ENCODE peak calls at places on chromosomes 16 and 17, in seven cellular contexts. One of them, this sample, is unnamed.

GRCh38 chr16:72848045-72848410 is 199.9 kb downstream of the ZFHX3 start:
- DNase-seq in K562: no peak
- DNase-seq in H1: no peak
- DNase-seq in HCT116: no peak
- DNase-seq in SK-N-SH: no peak
- DNase-seq in endothelial cell of umbilical vein: no peak
- DNase-seq in GM12878: no peak
- DNase-seq in this sample: no peak

GRCh38 chr17:50051606-50052005 is 4.3 kb upstream of the ITGA3 start:
- DNase-seq in GM12878: no peak
- DNase-seq in K562: no peak
- DNase-seq in HCT116: no peak
- DNase-seq in H1: no peak
- DNase-seq in SK-N-SH: no peak
- DNase-seq in endothelial cell of umbilical vein: no peak
- DNase-seq in this sample: no peak

GRCh38 chr16:77812856-77813523 is 24.6 kb downstream of the VAT1L start:
- DNase-seq in endothelial cell of umbilical vein: no peak
- DNase-seq in K562: no peak
- DNase-seq in GM12878: no peak
- DNase-seq in HCT116: no peak
- DNase-seq in SK-N-SH: no peak
- DNase-seq in H1: no peak
- DNase-seq in this sample: no peak

GRCh38 chr17:71338396-71338795 is 782.4 kb upstream of the SOX9 start:
- DNase-seq in SK-N-SH: no peak
- DNase-seq in K562: no peak
- DNase-seq in HCT116: no peak
- DNase-seq in H1: no peak
- DNase-seq in endothelial cell of umbilical vein: no peak
- DNase-seq in GM12878: no peak
- DNase-seq in this sample: no peak

GRCh38 chr16:6725634-6726331 is 606.9 kb upstream of the RBFOX1 start:
- DNase-seq in GM12878: no peak
- DNase-seq in HCT116: no peak
- DNase-seq in SK-N-SH: peak; percentile 5
- DNase-seq in endothelial cell of umbilical vein: no peak
- DNase-seq in H1: no peak
- DNase-seq in K562: peak; percentile 8
- DNase-seq in this sample: no peak

GRCh38 chr17:34885076-34885475 is 76.2 kb downstream of the CCT6B start:
- DNase-seq in K562: peak; percentile 51
- DNase-seq in HCT116: no peak
- DNase-seq in endothelial cell of umbilical vein: no peak
- DNase-seq in GM12878: no peak
- DNase-seq in SK-N-SH: no peak
- DNase-seq in H1: no peak
- DNase-seq in this sample: no peak

GRCh38 chr16:80580109-80580832 is 39.5 kb downstream of the DYNLRB2 start:
- DNase-seq in HCT116: no peak
- DNase-seq in SK-N-SH: no peak
- DNase-seq in H1: no peak
- DNase-seq in endothelial cell of umbilical vein: no peak
- DNase-seq in GM12878: peak; percentile 89
- DNase-seq in K562: no peak
- DNase-seq in this sample: no peak

GRCh38 chr17:73506470-73507435 is 137.5 kb downstream of the SDK2 start:
- DNase-seq in endothelial cell of umbilical vein: no peak
- DNase-seq in K562: no peak
- DNase-seq in GM12878: no peak
- DNase-seq in H1: no peak
- DNase-seq in HCT116: no peak
- DNase-seq in SK-N-SH: peak; percentile 83
- DNase-seq in this sample: no peak

GRCh38 chr17:41707803-41708669 is 4.1 kb upstream of the GAST start:
- DNase-seq in H1: no peak
- DNase-seq in HCT116: no peak
- DNase-seq in endothelial cell of umbilical vein: no peak
- DNase-seq in SK-N-SH: no peak
- DNase-seq in K562: no peak
- DNase-seq in GM12878: no peak
- DNase-seq in this sample: no peak

GRCh38 chr17:69047368-69048263 is 13.1 kb downstream of the ABCA9 start:
- DNase-seq in endothelial cell of umbilical vein: peak; percentile 99
- DNase-seq in SK-N-SH: no peak
- DNase-seq in K562: peak; percentile 77
- DNase-seq in H1: no peak
- DNase-seq in HCT116: no peak
- DNase-seq in GM12878: no peak
- DNase-seq in this sample: peak; percentile 100

GRCh38 chr17:60229189-60229802 is 79.5 kb downstream of the CA4 start:
- DNase-seq in K562: no peak
- DNase-seq in HCT116: peak; percentile 48
- DNase-seq in H1: no peak
- DNase-seq in endothelial cell of umbilical vein: peak; percentile 12
- DNase-seq in SK-N-SH: no peak
- DNase-seq in GM12878: no peak
- DNase-seq in this sample: no peak

GRCh38 chr17:35801583-35802224 is 6.3 kb upstream of the MMP28 start:
- DNase-seq in H1: no peak
- DNase-seq in K562: peak; percentile 25
- DNase-seq in GM12878: no peak
- DNase-seq in HCT116: no peak
- DNase-seq in SK-N-SH: peak; percentile 83
- DNase-seq in endothelial cell of umbilical vein: peak; percentile 99
- DNase-seq in this sample: no peak

GRCh38 chr17:77492446-77493237 is 351.9 kb downstream of the SEC14L1 start:
- DNase-seq in H1: no peak
- DNase-seq in SK-N-SH: no peak
- DNase-seq in HCT116: no peak
- DNase-seq in K562: no peak
- DNase-seq in GM12878: no peak
- DNase-seq in endothelial cell of umbilical vein: no peak
- DNase-seq in this sample: no peak

GRCh38 chr16:6428861-6429260 is 903.8 kb upstream of the RBFOX1 start:
- DNase-seq in SK-N-SH: no peak
- DNase-seq in GM12878: no peak
- DNase-seq in HCT116: no peak
- DNase-seq in H1: no peak
- DNase-seq in K562: no peak
- DNase-seq in endothelial cell of umbilical vein: no peak
- DNase-seq in this sample: no peak

GRCh38 chr16:74297296-74297665 is 667 bp downstream of the PSMD7 start:
- DNase-seq in endothelial cell of umbilical vein: peak; percentile 36
- DNase-seq in K562: peak; percentile 63
- DNase-seq in GM12878: no peak
- DNase-seq in SK-N-SH: peak; percentile 56
- DNase-seq in HCT116: no peak
- DNase-seq in H1: no peak
- DNase-seq in this sample: peak; percentile 24

GRCh38 chr17:493666-494065 is 141.1 kb upstream of the RPH3AL start:
- DNase-seq in K562: no peak
- DNase-seq in H1: no peak
- DNase-seq in GM12878: no peak
- DNase-seq in HCT116: no peak
- DNase-seq in endothelial cell of umbilical vein: no peak
- DNase-seq in SK-N-SH: no peak
- DNase-seq in this sample: no peak

GRCh38 chr17:81870155-81870977 is 771 bp downstream of the ARHGDIA start:
- DNase-seq in H1: peak; percentile 62
- DNase-seq in HCT116: no peak
- DNase-seq in K562: peak; percentile 36
- DNase-seq in SK-N-SH: peak; percentile 74
- DNase-seq in GM12878: no peak
- DNase-seq in endothelial cell of umbilical vein: peak; percentile 48
- DNase-seq in this sample: no peak

GRCh38 chr17:72710834-72711233 is 381.7 kb downstream of the SLC39A11 start:
- DNase-seq in GM12878: no peak
- DNase-seq in endothelial cell of umbilical vein: no peak
- DNase-seq in K562: no peak
- DNase-seq in HCT116: no peak
- DNase-seq in H1: no peak
- DNase-seq in SK-N-SH: no peak
- DNase-seq in this sample: peak; percentile 70

GRCh38 chr16:88856828-88857727 is at the start of the genes GALNS and TRAPPC2L:
- DNase-seq in GM12878: peak; percentile 69
- DNase-seq in H1: peak; percentile 100
- DNase-seq in SK-N-SH: peak; percentile 100
- DNase-seq in HCT116: peak; percentile 90
- DNase-seq in endothelial cell of umbilical vein: peak; percentile 96
- DNase-seq in K562: peak; percentile 99
- DNase-seq in this sample: peak; percentile 89

GRCh38 chr16:88856122-88856827 is 472 bp downstream of the GALNS start:
- DNase-seq in H1: peak; percentile 72
- DNase-seq in HCT116: no peak
- DNase-seq in endothelial cell of umbilical vein: no peak
- DNase-seq in K562: no peak
- DNase-seq in GM12878: no peak
- DNase-seq in SK-N-SH: no peak
- DNase-seq in this sample: no peak

GRCh38 chr16:88857728-88858339 is 907 bp downstream of the TRAPPC2L start:
- DNase-seq in SK-N-SH: peak; percentile 88
- DNase-seq in K562: peak; percentile 80
- DNase-seq in H1: peak; percentile 80
- DNase-seq in endothelial cell of umbilical vein: peak; percentile 74
- DNase-seq in GM12878: no peak
- DNase-seq in HCT116: peak; percentile 55
- DNase-seq in this sample: peak; percentile 75

GRCh38 chr16:88861359-88861758 is 4.4 kb downstream of the TRAPPC2L start:
- DNase-seq in H1: no peak
- DNase-seq in GM12878: no peak
- DNase-seq in K562: no peak
- DNase-seq in endothelial cell of umbilical vein: no peak
- DNase-seq in HCT116: no peak
- DNase-seq in SK-N-SH: no peak
- DNase-seq in this sample: no peak

GRCh38 chr16:88859381-88860091 is 2.6 kb downstream of the TRAPPC2L start:
- DNase-seq in endothelial cell of umbilical vein: no peak
- DNase-seq in GM12878: no peak
- DNase-seq in HCT116: no peak
- DNase-seq in K562: no peak
- DNase-seq in H1: no peak
- DNase-seq in SK-N-SH: no peak
- DNase-seq in this sample: no peak
- TF ChIP-seq POLR2AphosphoS5 in endothelial cell of umbilical vein: no peak
- TF ChIP-seq POLR2AphosphoS5 in GM12878: no peak
- TF ChIP-seq POLR2AphosphoS5 in HCT116: no peak
- TF ChIP-seq POLR2AphosphoS5 in K562: no peak
- TF ChIP-seq POLR2AphosphoS5 in H1: no peak
- TF ChIP-seq POLR2AphosphoS5 in SK-N-SH: no peak
- TF ChIP-seq POLR2AphosphoS5 in this sample: no peak

GRCh38 chr17:78962345-78962983 is 17.3 kb downstream of the LGALS3BP start:
- DNase-seq in GM12878: no peak
- DNase-seq in H1: no peak
- DNase-seq in K562: no peak
- DNase-seq in HCT116: peak; percentile 81
- DNase-seq in SK-N-SH: peak; percentile 39
- DNase-seq in endothelial cell of umbilical vein: no peak
- DNase-seq in this sample: peak; percentile 96
- TF ChIP-seq MAX in GM12878: no peak
- TF ChIP-seq MAX in H1: no peak
- TF ChIP-seq MAX in K562: no peak
- TF ChIP-seq MAX in HCT116: no peak
- TF ChIP-seq MAX in SK-N-SH: no peak
- TF ChIP-seq MAX in endothelial cell of umbilical vein: no peak
- TF ChIP-seq MAX in this sample: peak; percentile 87

GRCh38 chr16:21300309-21301167 is 22.4 kb upstream of the CRYM start:
- DNase-seq in H1: peak; percentile 83
- DNase-seq in K562: peak; percentile 92
- DNase-seq in endothelial cell of umbilical vein: peak; percentile 100
- DNase-seq in SK-N-SH: peak; percentile 86
- DNase-seq in HCT116: peak; percentile 100
- DNase-seq in GM12878: peak; percentile 93
- DNase-seq in this sample: peak; percentile 100

GRCh38 chr16:21301895-21302291 is 23.8 kb upstream of the CRYM start:
- DNase-seq in H1: no peak
- DNase-seq in endothelial cell of umbilical vein: no peak
- DNase-seq in K562: no peak
- DNase-seq in HCT116: no peak
- DNase-seq in SK-N-SH: no peak
- DNase-seq in GM12878: no peak
- DNase-seq in this sample: no peak

GRCh38 chr16:21301168-21301894 is 23.2 kb upstream of the CRYM start:
- DNase-seq in H1: peak; percentile 82
- DNase-seq in endothelial cell of umbilical vein: peak; percentile 79
- DNase-seq in K562: peak; percentile 85
- DNase-seq in HCT116: peak; percentile 82
- DNase-seq in SK-N-SH: peak; percentile 90
- DNase-seq in GM12878: peak; percentile 66
- DNase-seq in this sample: peak; percentile 88

GRCh38 chr16:21302454-21302853 is 24.4 kb upstream of the CRYM start:
- DNase-seq in SK-N-SH: no peak
- DNase-seq in H1: no peak
- DNase-seq in K562: no peak
- DNase-seq in GM12878: no peak
- DNase-seq in HCT116: no peak
- DNase-seq in endothelial cell of umbilical vein: no peak
- DNase-seq in this sample: no peak

DNA sequence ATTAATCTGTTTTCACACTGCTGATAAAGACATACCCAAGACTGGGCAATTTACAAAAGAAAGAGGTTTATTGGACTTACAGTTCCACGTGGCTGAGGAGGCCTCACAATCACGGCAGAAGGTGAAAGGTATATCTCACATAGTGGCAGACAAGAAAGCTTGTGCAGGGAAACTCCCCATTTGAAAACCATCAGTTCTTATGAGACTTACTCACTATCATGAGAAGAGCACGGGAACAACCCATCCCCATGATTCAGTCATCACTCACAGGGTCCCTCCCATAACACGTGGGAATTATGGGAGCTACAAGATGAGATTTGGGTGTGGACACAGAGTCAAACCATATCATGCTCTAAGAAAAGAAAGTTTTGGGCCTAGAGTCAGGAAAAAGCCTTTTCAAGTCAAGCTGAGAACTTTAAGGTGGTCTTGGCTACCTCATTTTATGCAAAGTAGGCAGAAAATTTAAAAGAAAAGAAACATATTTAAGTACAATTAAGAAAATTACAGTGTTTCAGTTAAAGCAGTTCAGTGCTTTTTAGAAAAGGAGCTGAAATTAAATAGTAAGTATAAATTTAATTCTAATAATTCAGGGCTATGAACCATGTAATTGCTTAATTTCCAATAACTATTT is 24.9 kb upstream of the CRYM start:
- DNase-seq in SK-N-SH: no peak
- DNase-seq in K562: peak; percentile 34
- DNase-seq in endothelial cell of umbilical vein: no peak
- DNase-seq in HCT116: peak; percentile 28
- DNase-seq in GM12878: peak; percentile 55
- DNase-seq in H1: no peak
- DNase-seq in this sample: no peak
- TF ChIP-seq POLR2AphosphoS5 in SK-N-SH: no peak
- TF ChIP-seq POLR2AphosphoS5 in K562: no peak
- TF ChIP-seq POLR2AphosphoS5 in endothelial cell of umbilical vein: no peak
- TF ChIP-seq POLR2AphosphoS5 in HCT116: no peak
- TF ChIP-seq POLR2AphosphoS5 in GM12878: no peak
- TF ChIP-seq POLR2AphosphoS5 in H1: no peak
- TF ChIP-seq POLR2AphosphoS5 in this sample: no peak

DNA sequence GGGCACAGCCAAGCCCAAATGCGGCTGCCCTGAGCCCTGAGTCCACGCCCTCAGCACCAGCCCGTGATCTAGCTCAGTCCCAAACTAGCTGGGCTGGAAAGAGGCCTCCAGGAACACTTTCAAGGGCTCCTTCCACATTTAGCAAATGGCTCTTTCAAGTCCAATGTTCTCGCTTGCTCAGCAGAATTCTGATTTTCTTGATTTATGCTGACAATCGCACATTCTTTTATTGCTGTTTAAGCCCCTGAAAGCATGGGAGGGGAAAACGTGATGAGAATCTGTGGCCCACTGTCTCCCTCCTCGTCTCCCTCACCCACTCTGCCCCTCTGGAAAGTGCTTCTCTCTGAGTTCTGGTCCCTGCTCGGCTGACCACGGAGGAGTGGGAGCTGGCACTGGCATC is 293.8 kb downstream of the FOXL1 start:
- DNase-seq in HCT116: no peak
- DNase-seq in endothelial cell of umbilical vein: no peak
- DNase-seq in SK-N-SH: no peak
- DNase-seq in K562: no peak
- DNase-seq in H1: no peak
- DNase-seq in GM12878: no peak
- DNase-seq in this sample: no peak
- TF ChIP-seq MAX in HCT116: no peak
- TF ChIP-seq MAX in endothelial cell of umbilical vein: no peak
- TF ChIP-seq MAX in SK-N-SH: no peak
- TF ChIP-seq MAX in K562: no peak
- TF ChIP-seq MAX in H1: no peak
- TF ChIP-seq MAX in GM12878: no peak
- TF ChIP-seq MAX in this sample: no peak

This sample was measured in HepG2.